ENCODE peak calls at places on chromosomes 6 and 20, in six cellular contexts. I is osteocyte, E is lower lobe of right lung, U is Peyer's patch, C is PC-3, G is neural crest cell. M is an unnamed sample.
A peak's percentile ranks its signal among the peaks of the same experiment; 100 is the strongest.

GRCh38 chr6:1786455-1787108 is 176.9 kb downstream of the FOXC1 start:
- DNase-seq in E (no peak), U (no peak), C (no peak), G (no peak), I (no peak), M (no peak)

GRCh38 chr6:167918507-167919278 is 78.8 kb upstream of the KIF25 start:
- DNase-seq in G (no peak), E (no peak), I (no peak), U (no peak), C (no peak), M (no peak)

GRCh38 chr20:57215826-57216471 is 50.5 kb downstream of the BMP7 start:
- DNase-seq in E (no peak), G (no peak), C (no peak), I (no peak), U (peak; percentile 44), M (no peak)

GRCh38 chr20:20085071-20085470 is 32.7 kb downstream of the CFAP61 start:
- DNase-seq in E (no peak), U (no peak), C (no peak), I (no peak), G (no peak), M (no peak)

GRCh38 chr6:122772724-122773123 is 6.8 kb upstream of the FABP7 start:
- DNase-seq in U (no peak), C (peak; percentile 46), I (no peak), G (no peak), E (no peak), M (no peak)

GRCh38 chr20:43442310-43442880 is 15.3 kb upstream of the SRSF6 start:
- DNase-seq in E (no peak), C (peak; percentile 37), G (no peak), U (no peak), I (no peak), M (peak; percentile 26)

GRCh38 chr20:33893314-33893713 is 82.2 kb downstream of the CHMP4B start:
- DNase-seq in E (no peak), C (peak; percentile 37), G (no peak), U (no peak), I (no peak), M (peak; percentile 64)

GRCh38 chr6:158630944-158631616 is 13.5 kb downstream of the DYNLT1 start:
- DNase-seq in I (peak; percentile 73), U (peak; percentile 72), E (peak; percentile 63), C (no peak), G (no peak), M (peak; percentile 59)

GRCh38 chr6:44575644-44576043 is 188.1 kb downstream of the CDC5L start:
- DNase-seq in G (no peak), U (no peak), I (no peak), E (no peak), C (no peak), M (no peak)

GRCh38 chr20:22374678-22375590 is 209.4 kb downstream of the FOXA2 start:
- DNase-seq in I (no peak), G (no peak), C (peak; percentile 76), U (no peak), E (no peak), M (peak; percentile 74)

GRCh38 chr6:150914372-150914771 is 48.9 kb downstream of the MTHFD1L start:
- DNase-seq in E (no peak), I (no peak), U (no peak), G (no peak), C (no peak), M (no peak)

GRCh38 chr20:34377072-34377847 is 14.2 kb downstream of the ITCH start:
- DNase-seq in G (no peak), E (no peak), I (peak; percentile 57), C (no peak), U (no peak), M (no peak)

GRCh38 chr6:85126448-85127178 is 323.3 kb upstream of the NT5E start:
- DNase-seq in I (no peak), U (no peak), E (peak; percentile 46), G (peak; percentile 43), C (peak; percentile 67), M (peak; percentile 73)

GRCh38 chr6:41222513-41222912 is 5.6 kb upstream of the TREML4 start:
- DNase-seq in U (no peak), I (no peak), G (no peak), C (no peak), E (no peak), M (no peak)

GRCh38 chr6:132188865-132189264 is 212.4 kb downstream of the MOXD1 start:
- DNase-seq in G (no peak), E (no peak), I (no peak), C (peak; percentile 66), U (no peak), M (peak; percentile 79)

GRCh38 chr6:73073238-73073637 is 152.1 kb downstream of the KHDC1L start:
- DNase-seq in G (no peak), E (no peak), I (no peak), C (peak; percentile 76), U (no peak), M (no peak)

GRCh38 chr20:44706371-44707258 is 8.6 kb upstream of the CCN5 start:
- DNase-seq in C (no peak), I (peak; percentile 91), U (no peak), G (no peak), E (no peak), M (no peak)

GRCh38 chr6:4805553-4806307 is 29.5 kb downstream of the CDYL start:
- DNase-seq in E (peak; percentile 63), U (peak; percentile 74), I (no peak), G (peak; percentile 18), C (peak; percentile 66), M (peak; percentile 57)

GRCh38 chr6:167849846-167850459 is 23.2 kb downstream of the AFDN start:
- DNase-seq in I (no peak), C (peak; percentile 88), G (no peak), U (no peak), E (no peak), M (peak; percentile 78)

GRCh38 chr6:140854363-140854762 is 1278.4 kb upstream of the GJE1 start:
- DNase-seq in U (no peak), C (no peak), I (no peak), G (no peak), E (no peak), M (no peak)

GRCh38 chr6:140858381-140858971 is 1274.2 kb upstream of the GJE1 start:
- DNase-seq in C (peak; percentile 65), I (no peak), E (no peak), U (no peak), G (no peak), M (no peak)

GRCh38 chr6:140855520-140855919 is 1277.2 kb upstream of the GJE1 start:
- DNase-seq in G (no peak), U (no peak), C (peak; percentile 18), I (no peak), E (no peak), M (peak; percentile 22)

GRCh38 chr6:140857734-140858380 is 1274.9 kb upstream of the GJE1 start:
- DNase-seq in E (no peak), C (peak; percentile 63), G (no peak), U (no peak), I (no peak), M (peak; percentile 99)
- TF ChIP-seq CTCF in E (no peak), C (no peak), G (no peak), U (no peak), I (no peak), M (no peak)

GRCh38 chr6:42879372-42880239 is at the start of gene RPL7L1:
- DNase-seq in C (peak; percentile 85), I (peak; percentile 90), G (peak; percentile 68), U (peak; percentile 87), E (peak; percentile 85), M (peak; percentile 92)
- TF ChIP-seq CTCF in C (no peak), I (no peak), G (peak; percentile 29), U (peak; percentile 45), E (no peak), M (no peak)

DNA sequence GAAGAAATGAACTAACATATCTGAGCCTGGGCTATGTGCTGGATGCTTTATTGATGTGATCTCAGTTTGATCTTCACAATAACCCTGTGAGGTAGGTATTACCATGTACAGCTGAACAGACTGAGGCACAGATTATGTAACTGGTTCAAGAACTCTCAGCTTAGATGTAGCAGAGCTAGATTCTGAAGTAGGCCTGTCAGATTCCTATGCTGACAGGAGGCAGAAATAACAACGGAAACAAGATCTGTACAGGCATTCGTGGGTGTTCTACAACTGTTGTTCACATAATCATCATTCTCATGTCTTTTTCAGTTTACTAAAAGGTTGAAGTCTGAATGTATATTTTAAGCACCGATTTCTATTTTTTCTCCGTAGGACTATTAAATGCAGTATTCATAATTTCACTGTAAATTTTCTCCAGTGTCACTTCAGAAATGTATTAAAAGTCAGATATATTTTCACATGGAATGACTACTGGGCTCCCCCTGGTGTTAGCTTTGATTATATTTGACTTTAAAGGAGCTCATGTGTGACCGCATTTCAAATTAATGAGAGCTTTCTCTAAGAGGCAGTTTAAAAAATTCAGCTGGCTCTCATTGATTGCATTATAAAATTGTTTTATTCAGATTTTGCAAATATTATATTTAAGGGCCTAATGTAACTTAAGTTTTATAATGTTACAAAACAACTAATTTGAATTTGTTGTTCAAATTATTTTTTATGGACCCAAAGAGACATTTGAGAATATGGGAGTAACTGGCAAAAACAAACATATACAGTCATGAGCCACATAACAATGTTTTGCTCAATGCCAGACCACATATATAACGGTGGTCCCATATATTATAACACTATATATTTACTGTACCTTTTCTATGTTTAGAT is 36.4 kb upstream of the SLC17A4 start:
- DNase-seq in E (no peak), U (no peak), I (no peak), G (no peak), C (peak; percentile 67), M (peak; percentile 56)
- TF ChIP-seq CTCF in E (peak; percentile 51), U (peak; percentile 60), I (peak; percentile 69), G (peak; percentile 75), C (peak; percentile 79), M (peak; percentile 65)

DNA sequence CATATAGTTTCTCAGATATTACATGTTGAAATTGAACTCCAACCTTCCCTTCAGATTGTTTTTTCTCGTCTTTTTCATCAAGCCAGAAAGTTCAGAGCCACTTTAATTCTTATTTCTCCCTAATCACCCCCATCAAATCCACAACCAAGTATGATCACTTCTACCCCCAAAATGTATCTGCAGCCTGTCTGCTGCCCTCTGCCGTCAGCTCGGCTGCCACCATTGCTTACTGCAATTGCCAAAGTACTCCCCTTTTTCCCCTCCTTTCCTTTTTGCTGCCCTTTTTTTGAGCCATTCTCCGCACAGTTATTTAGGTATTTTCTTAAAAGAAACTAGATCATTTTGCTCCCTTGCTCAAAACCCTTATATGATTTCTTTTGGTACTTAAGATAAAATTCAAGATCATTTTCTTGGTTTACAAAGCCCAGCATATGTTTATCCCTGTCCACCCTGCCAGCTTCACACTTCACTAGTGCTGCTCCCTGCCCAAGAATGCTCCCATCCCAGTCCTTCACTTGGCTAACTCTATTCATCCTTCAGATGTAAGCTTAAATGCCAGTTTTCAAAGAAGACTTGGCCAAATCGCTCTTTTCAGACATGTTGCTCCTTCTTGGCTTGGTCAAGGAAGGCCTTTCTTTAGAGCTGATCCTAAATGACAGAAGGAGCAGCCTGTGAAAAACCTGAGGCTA is 63.6 kb downstream of the SH3BGRL2 start:
- DNase-seq in G (no peak), E (no peak), I (no peak), C (no peak), U (no peak), M (no peak)
- TF ChIP-seq CTCF in G (no peak), E (no peak), I (peak; percentile 13), C (no peak), U (no peak), M (peak; percentile 41)

GRCh38 chr6:16793828-16794412 is 32.7 kb upstream of the ATXN1 start:
- DNase-seq in E (no peak), U (no peak), I (no peak), G (no peak), C (no peak), M (no peak)
- TF ChIP-seq CTCF in E (no peak), U (no peak), I (peak; percentile 11), G (peak; percentile 34), C (no peak), M (no peak)

GRCh38 chr6:112251170-112251945 is 3.0 kb downstream of the LAMA4 start:
- DNase-seq in G (no peak), U (no peak), C (no peak), E (no peak), I (no peak), M (peak; percentile 96)
- TF ChIP-seq CTCF in G (no peak), U (no peak), C (no peak), E (no peak), I (no peak), M (no peak)

M was measured in choroid plexus epithelial cell.